ENCODE peak calls at places on chromosomes 16 and 17, in five cellular contexts. I is progenitor cell of endocrine pancreas, B is bronchial epithelial cell, N is LHCN-M2, O is fibroblast of villous mesenchyme. E is an unnamed sample.

GRCh38 chr17:31677036-31677435 is 182.0 kb downstream of the COPRS start:
- DNase-seq in I (no peak), B (no peak), N (no peak), O (no peak), E (no peak)

GRCh38 chr16:27445502-27446175 is 43.7 kb downstream of the IL21R start:
- DNase-seq in I (no peak), B (no peak), N (no peak), O (no peak), E (no peak)

GRCh38 chr17:7250655-7251329 is 742 bp downstream of the CTDNEP1 start:
- DNase-seq in I (no peak), B (no peak), N (no peak), O (no peak), E (no peak)

GRCh38 chr17:31275126-31275525 is 21.9 kb downstream of the OMG start:
- DNase-seq in I (no peak), B (peak), N (no peak), O (no peak), E (no peak)

GRCh38 chr16:53866520-53866919 is 162.6 kb downstream of the FTO start:
- DNase-seq in I (no peak), B (no peak), N (no peak), O (no peak), E (no peak)

GRCh38 chr17:10622610-10623485 is 34.3 kb downstream of the MYH3 start:
- DNase-seq in I (no peak), B (peak), N (no peak), O (no peak), E (no peak)

GRCh38 chr16:86653289-86654006 is 75.1 kb downstream of the FOXL1 start:
- DNase-seq in I (no peak), B (no peak), N (peak), O (no peak), E (no peak)

GRCh38 chr17:81309140-81309858 is 14.2 kb upstream of the SLC38A10 start:
- DNase-seq in I (no peak), B (no peak), N (peak), O (peak), E (no peak)

GRCh38 chr16:75208861-75209505 is 2.0 kb upstream of the CTRB2 start:
- DNase-seq in I (no peak), B (no peak), N (no peak), O (no peak), E (no peak)

GRCh38 chr17:45016823-45017222 is 34.6 kb downstream of the DCAKD start:
- DNase-seq in I (no peak), B (peak), N (no peak), O (no peak), E (no peak)

GRCh38 chr17:47257651-47258339 is 4.2 kb downstream of the ITGB3 start:
- DNase-seq in I (no peak), B (peak), N (peak), O (peak), E (no peak)

GRCh38 chr17:80978499-80979497 is 12.8 kb upstream of the CHMP6 start:
- DNase-seq in I (no peak), B (no peak), N (peak), O (no peak), E (no peak)

GRCh38 chr16:82396509-82396908 is 226.5 kb upstream of the MPHOSPH6 start:
- DNase-seq in I (no peak), B (no peak), N (no peak), O (no peak), E (no peak)

GRCh38 chr16:75083826-75084225 is 32.8 kb downstream of the LDHD start:
- DNase-seq in I (no peak), B (no peak), N (no peak), O (no peak), E (no peak)

GRCh38 chr17:70613681-70614080 is 444.3 kb downstream of the KCNJ2 start:
- DNase-seq in I (no peak), B (peak), N (peak), O (no peak), E (no peak)

GRCh38 chr17:6473128-6473767 is 29.0 kb downstream of the PIMREG start:
- DNase-seq in I (peak), B (peak), N (peak), O (peak), E (peak)

GRCh38 chr17:51961689-51962088 is 196.8 kb downstream of the CA10 start:
- DNase-seq in I (no peak), B (no peak), N (no peak), O (no peak), E (no peak)

GRCh38 chr16:47695746-47696145 is 234.6 kb downstream of the PHKB start:
- DNase-seq in I (no peak), B (no peak), N (no peak), O (no peak), E (no peak)

GRCh38 chr16:70795513-70795912 is 5.4 kb downstream of the VAC14 start:
- DNase-seq in I (no peak), B (no peak), N (no peak), O (no peak), E (no peak)

GRCh38 chr17:57900991-57901743 is 51.3 kb upstream of the MRPS23 start:
- DNase-seq in I (no peak), B (peak), N (no peak), O (no peak), E (no peak)

GRCh38 chr17:74369221-74369620 is 1.9 kb downstream of the GPR142 start:
- DNase-seq in I (no peak), B (no peak), N (no peak), O (no peak), E (peak)

GRCh38 chr17:3656755-3657587 is 11.4 kb downstream of the TAX1BP3 start:
- DNase-seq in I (no peak), B (no peak), N (no peak), O (no peak), E (no peak)

GRCh38 chr17:40086150-40087044 is 14.0 kb downstream of the NR1D1 start:
- DNase-seq in I (peak), B (no peak), N (no peak), O (peak), E (peak)

GRCh38 chr17:18280766-18281165 is 20.3 kb downstream of the MIEF2 start:
- DNase-seq in I (no peak), B (no peak), N (no peak), O (no peak), E (no peak)

GRCh38 chr17:27038676-27039075 is 255.2 kb upstream of the WSB1 start:
- DNase-seq in I (no peak), B (no peak), N (no peak), O (no peak), E (no peak)

GRCh38 chr16:1989209-1989825 is 453 bp upstream of the SYNGR3 start:
- DNase-seq in I (no peak), B (no peak), N (no peak), O (no peak), E (no peak)

GRCh38 chr17:38465420-38466345 is 37.4 kb downstream of the ARHGAP23 start:
- DNase-seq in I (no peak), B (peak), N (no peak), O (no peak), E (no peak)

GRCh38 chr17:82375359-82376041 is 3.9 kb downstream of the UTS2R start:
- DNase-seq in I (no peak), B (no peak), N (no peak), O (no peak), E (no peak)

GRCh38 chr17:81416612-81417011 is 21.4 kb downstream of the BAHCC1 start:
- DNase-seq in I (no peak), B (no peak), N (no peak), O (no peak), E (no peak)

GRCh38 chr16:3945751-3946603 is 65.5 kb upstream of the CREBBP start:
- DNase-seq in I (no peak), B (peak), N (peak), O (peak), E (no peak)

GRCh38 chr17:64005734-64006167 is 7.6 kb downstream of the PRR29 start:
- DNase-seq in I (no peak), B (no peak), N (peak), O (no peak), E (no peak)

GRCh38 chr16:1093284-1094123 is 2.5 kb downstream of the C1QTNF8 start:
- DNase-seq in I (no peak), B (no peak), N (no peak), O (no peak), E (no peak)

GRCh38 chr17:5472511-5472910 is 3.7 kb upstream of the DHX33 start:
- DNase-seq in I (no peak), B (no peak), N (no peak), O (peak), E (no peak)

GRCh38 chr17:80738987-80739730 is 194.5 kb downstream of the RPTOR start:
- DNase-seq in I (no peak), B (no peak), N (no peak), O (peak), E (no peak)

GRCh38 chr17:36920032-36921000 is 17.0 kb upstream of the LHX1 start:
- DNase-seq in I (no peak), B (peak), N (peak), O (no peak), E (no peak)

GRCh38 chr17:27994586-27994985 is 47.9 kb upstream of the NLK start:
- DNase-seq in I (no peak), B (no peak), N (no peak), O (no peak), E (no peak)

GRCh38 chr17:76174072-76174471 is 33.0 kb upstream of the FOXJ1 start:
- DNase-seq in I (no peak), B (no peak), N (no peak), O (no peak), E (no peak)